ENCODE peak calls at places on chromosomes 4 and X, in ten cellular contexts. M is heart right ventricle; N is COR-L47; G is RWPE1; Y is activated CD8-positive, alpha-beta memory T cell treated with anti-CD3 and anti-CD28 coated beads for 48 hours; E is activated CD8-positive, alpha-beta T cell treated with anti-CD3 and anti-CD28 coated beads, Interleukin-2, amount 10 ng/mL, durations not matched to agents 7 days and 5 days; K is stimulated activated CD8-positive, alpha-beta memory T cell treated with anti-CD3 and anti-CD28 coated beads, Interleukin-7, amount 100 ng/mL, for 24 hours; X is tibial artery; L is NCI-H510A; J is Calu3. Q is an unnamed sample.

GRCh38 chr4:80989921-80990544 is 40.5 kb upstream of the BMP3 start:
- DNase-seq in N (peak; percentile 52), X (no peak), J (peak; percentile 44), G (peak; percentile 35), M (no peak), E (peak; percentile 30), Y (no peak), L (no peak), K (no peak), Q (peak; percentile 79)

GRCh38 chr4:48704091-48704802 is 75.8 kb downstream of the FRYL start:
- DNase-seq in N (no peak), L (no peak), J (no peak), Y (no peak), X (no peak), E (no peak), K (no peak), G (no peak), M (no peak), Q (no peak)

GRCh38 chrX:54529559-54530357 is at the start of gene GNL3L:
- DNase-seq in G (peak; percentile 85), X (peak; percentile 87), N (peak; percentile 74), M (peak; percentile 88), E (peak; percentile 85), J (peak; percentile 87), L (peak; percentile 89), Y (peak; percentile 47), K (peak; percentile 47), Q (peak; percentile 87)

GRCh38 chr4:169619518-169619957 is 840 bp upstream of the CLCN3 start:
- DNase-seq in N (peak; percentile 52), E (peak; percentile 70), X (no peak), G (peak; percentile 52), L (peak; percentile 8), J (peak; percentile 59), K (no peak), M (no peak), Y (no peak), Q (peak; percentile 82)

GRCh38 chr4:14262221-14262620 is 634.7 kb upstream of the BOD1L1 start:
- DNase-seq in M (no peak), Y (no peak), G (no peak), L (no peak), N (no peak), J (no peak), E (no peak), X (no peak), K (no peak), Q (no peak)

GRCh38 chr4:67087897-67088296 is 457.4 kb downstream of the CENPC start:
- DNase-seq in J (peak; percentile 42), X (peak; percentile 33), N (no peak), K (peak; percentile 4), E (peak; percentile 61), G (peak; percentile 5), M (no peak), L (no peak), Y (peak; percentile 4), Q (peak; percentile 51)

GRCh38 chr4:10737335-10737734 is 52.8 kb upstream of the CLNK start:
- DNase-seq in M (no peak), J (no peak), K (no peak), G (no peak), Y (no peak), E (no peak), N (no peak), L (no peak), X (no peak), Q (no peak)

GRCh38 chrX:13087322-13088154 is 43.1 kb upstream of the FAM9C start:
- DNase-seq in X (no peak), E (peak; percentile 81), N (no peak), M (no peak), K (no peak), L (no peak), J (peak; percentile 50), Y (no peak), G (peak; percentile 9), Q (no peak)

GRCh38 chr4:181685461-181685860 is 557.7 kb upstream of the TENM3 start:
- DNase-seq in N (no peak), Y (no peak), L (no peak), E (no peak), G (peak; percentile 29), M (no peak), J (no peak), X (no peak), K (no peak), Q (no peak)

GRCh38 chr4:139054791-139055376 is 39.3 kb downstream of the NOCT start:
- DNase-seq in E (no peak), G (no peak), J (no peak), K (no peak), Y (no peak), M (no peak), N (no peak), X (no peak), L (no peak), Q (no peak)

GRCh38 chrX:2283111-2283847 is 217.5 kb downstream of the DHRSX start:
- DNase-seq in J (no peak), X (no peak), L (no peak), G (no peak), Y (no peak), K (no peak), N (no peak), E (no peak), M (no peak), Q (no peak)

GRCh38 chrX:53281321-53281822 is at the start of gene IQSEC2:
- DNase-seq in L (peak; percentile 13), G (peak; percentile 68), X (peak; percentile 80), M (peak; percentile 86), J (peak; percentile 85), Y (no peak), N (peak; percentile 5), E (no peak), K (no peak), Q (peak; percentile 80)

GRCh38 chrX:920234-920799 is 289.7 kb downstream of the SHOX start:
- DNase-seq in M (no peak), Y (no peak), K (no peak), J (no peak), G (no peak), E (no peak), L (no peak), X (no peak), N (no peak), Q (peak; percentile 38)

GRCh38 chr4:143406523-143406922 is 69.8 kb downstream of the GAB1 start:
- DNase-seq in K (no peak), G (no peak), E (no peak), J (peak; percentile 1), X (peak; percentile 92), M (peak; percentile 42), L (no peak), N (no peak), Y (no peak), Q (peak; percentile 68)

GRCh38 chr4:73753215-73753614 is 12.8 kb downstream of the CXCL8 start:
- DNase-seq in E (no peak), Y (no peak), K (no peak), M (no peak), X (no peak), L (no peak), J (no peak), N (no peak), G (no peak), Q (no peak)

GRCh38 chrX:1108451-1109445 is 103.7 kb downstream of the CRLF2 start:
- DNase-seq in N (no peak), J (no peak), L (no peak), K (no peak), G (no peak), E (no peak), X (no peak), Y (no peak), M (no peak), Q (no peak)

GRCh38 chr4:6734165-6734786 is 18.3 kb downstream of the BLOC1S4 start:
- DNase-seq in Y (no peak), L (no peak), E (no peak), X (no peak), K (no peak), J (no peak), N (no peak), M (no peak), G (no peak), Q (no peak)

GRCh38 chr4:70183168-70183939 is 12.2 kb upstream of the ODAM start:
- DNase-seq in J (peak; percentile 60), G (peak; percentile 8), Y (no peak), E (peak; percentile 26), K (no peak), L (no peak), M (no peak), N (peak; percentile 53), X (no peak), Q (peak; percentile 79)

GRCh38 chr4:40214038-40214437 is 17.2 kb downstream of the RHOH start:
- DNase-seq in N (no peak), Y (no peak), X (no peak), E (peak; percentile 56), J (no peak), M (no peak), L (no peak), G (no peak), K (no peak), Q (no peak)

GRCh38 chr4:24054910-24055309 is 165.1 kb upstream of the PPARGC1A start:
- DNase-seq in M (no peak), G (no peak), L (no peak), N (no peak), Y (no peak), E (no peak), J (no peak), X (no peak), K (no peak), Q (no peak)

GRCh38 chr4:93199492-93199891 is 629.1 kb upstream of the ATOH1 start:
- DNase-seq in E (no peak), N (peak; percentile 85), X (no peak), Y (no peak), L (peak; percentile 29), K (no peak), M (no peak), G (peak; percentile 54), J (no peak), Q (peak; percentile 59)

GRCh38 chr4:81580346-81581013 is 108.8 kb upstream of the RASGEF1B start:
- DNase-seq in X (no peak), K (no peak), E (no peak), G (no peak), L (no peak), M (no peak), J (no peak), Y (no peak), N (no peak), Q (no peak)

GRCh38 chrX:117972681-117973080 is 143.9 kb downstream of the KLHL13 start:
- DNase-seq in N (no peak), G (no peak), M (peak; percentile 11), Y (no peak), E (no peak), X (no peak), K (no peak), J (no peak), L (no peak), Q (no peak)

GRCh38 chr4:107719211-107719926 is 665 bp downstream of the PAPSS1 start:
- DNase-seq in J (peak; percentile 24), Y (peak; percentile 4), E (peak; percentile 48), K (no peak), L (peak; percentile 3), N (peak; percentile 62), G (peak; percentile 34), M (no peak), X (no peak), Q (no peak)

GRCh38 chr4:149522031-149522430 is 293.6 kb downstream of the IQCM start:
- DNase-seq in K (no peak), L (no peak), Y (no peak), E (no peak), X (no peak), G (no peak), N (no peak), M (no peak), J (no peak), Q (no peak)

GRCh38 chrX:39493168-39493567 is 604.6 kb downstream of the BCOR start:
- DNase-seq in J (no peak), E (no peak), M (no peak), G (no peak), N (no peak), K (no peak), Y (no peak), X (no peak), L (no peak), Q (no peak)

GRCh38 chr4:72076562-72076961 is 44.8 kb downstream of the NPFFR2 start:
- DNase-seq in Y (no peak), M (no peak), X (no peak), N (no peak), L (no peak), E (no peak), G (no peak), K (no peak), J (peak; percentile 1), Q (no peak)

GRCh38 chrX:21174439-21174838 is 199.8 kb upstream of the CNKSR2 start:
- DNase-seq in Y (no peak), G (no peak), N (no peak), M (no peak), E (no peak), X (no peak), K (no peak), J (no peak), L (no peak), Q (no peak)